ENCODE peak calls at places on chromosomes 4 and X, in five cellular contexts. D is stimulated activated CD4-positive, alpha-beta T cell treated with anti-CD3 and anti-CD28 coated beads, TNF-alpha, amount 100 ng/mL, for 4 hours; O is PC-3; Y is iPS-NIHi11; P is posterior cingulate gyrus. C is an unnamed sample.

GRCh38 chrX:111467896-111468295 is 43.5 kb upstream of the SERTM2 start:
- DNase-seq in D (no peak), Y (no peak), P (peak; percentile 50), O (no peak), C (peak; percentile 14)

GRCh38 chrX:28590394-28590793 is 3.1 kb downstream of the IL1RAPL1 start:
- DNase-seq in Y (no peak), D (no peak), P (no peak), O (no peak), C (peak; percentile 56)

GRCh38 chr4:54099959-54100606 is at the start of gene GSX2:
- DNase-seq in P (no peak), O (no peak), D (no peak), Y (peak; percentile 46), C (no peak)

GRCh38 chr4:138200236-138200590 is 41.9 kb downstream of the SLC7A11 start:
- DNase-seq in Y (no peak), P (no peak), D (no peak), O (no peak), C (no peak)

GRCh38 chrX:7330971-7331746 is 183.2 kb upstream of the PUDP start:
- DNase-seq in Y (no peak), D (no peak), P (no peak), O (no peak), C (no peak)

GRCh38 chr4:139603576-139604387 is 47.8 kb upstream of the SETD7 start:
- DNase-seq in O (peak; percentile 73), P (peak; percentile 26), Y (peak; percentile 55), D (no peak), C (peak; percentile 67)

GRCh38 chrX:123422875-123423274 is 238.8 kb downstream of the GRIA3 start:
- DNase-seq in O (peak; percentile 53), P (peak; percentile 27), D (no peak), Y (peak; percentile 4), C (no peak)

GRCh38 chrX:125710403-125711062 is 390.9 kb downstream of the TEX13C start:
- DNase-seq in Y (no peak), O (no peak), D (no peak), P (no peak), C (no peak)

GRCh38 chr4:145352438-145353145 is 129.1 kb upstream of the SMAD1 start:
- DNase-seq in P (no peak), D (no peak), Y (no peak), O (no peak), C (no peak)

GRCh38 chr4:174794706-174795105 is 34.3 kb downstream of the GLRA3 start:
- DNase-seq in P (no peak), O (peak; percentile 90), Y (no peak), D (no peak), C (peak; percentile 57)

GRCh38 chr4:76547167-76547760 is 112.2 kb downstream of the SHROOM3 start:
- DNase-seq in P (no peak), D (no peak), Y (no peak), O (no peak), C (no peak)

GRCh38 chrX:150361070-150361776 is 1.9 kb upstream of the MAMLD1 start:
- DNase-seq in D (no peak), O (peak; percentile 18), Y (peak; percentile 10), P (no peak), C (no peak)

GRCh38 chr4:21901831-21902230 is 46.7 kb downstream of the KCNIP4 start:
- DNase-seq in P (no peak), O (peak; percentile 92), D (no peak), Y (no peak), C (no peak)

GRCh38 chrX:42175843-42176242 is 252.5 kb upstream of the CASK start:
- DNase-seq in Y (no peak), D (no peak), P (no peak), O (no peak), C (no peak)

GRCh38 chr4:7759635-7760034 is 180.0 kb downstream of the AFAP1 start:
- DNase-seq in O (no peak), P (no peak), D (no peak), Y (no peak), C (no peak)

GRCh38 chr4:15343000-15343399 is 84.8 kb upstream of the C1QTNF7 start:
- DNase-seq in D (no peak), P (no peak), Y (no peak), O (no peak), C (no peak)

GRCh38 chr4:118772149-118773081 is 63.5 kb downstream of the SEC24D start:
- DNase-seq in Y (peak; percentile 58), P (no peak), D (no peak), O (peak; percentile 58), C (peak; percentile 3)

GRCh38 chr4:142452132-142452855 is 393.8 kb downstream of the INPP4B start:
- DNase-seq in O (peak; percentile 44), D (no peak), Y (no peak), P (no peak), C (no peak)

GRCh38 chr4:105546086-105546485 is 6.3 kb upstream of the ARHGEF38 start:
- DNase-seq in D (no peak), Y (no peak), P (no peak), O (no peak), C (no peak)

GRCh38 chrX:15947648-15948317 is 93.2 kb upstream of the AP1S2 start:
- DNase-seq in Y (peak; percentile 48), D (no peak), O (peak; percentile 64), P (no peak), C (no peak)

GRCh38 chr4:110514889-110515479 is 39.0 kb downstream of the ENPEP start:
- DNase-seq in O (peak; percentile 61), Y (peak; percentile 13), D (no peak), P (no peak), C (peak; percentile 64)

GRCh38 chrX:107825698-107826285 is at the start of gene MID2:
- DNase-seq in O (peak; percentile 81), Y (peak; percentile 47), D (peak; percentile 15), P (peak; percentile 13), C (peak; percentile 73)

GRCh38 chr4:64479338-64479737 is 70.1 kb upstream of the TECRL start:
- DNase-seq in D (no peak), Y (no peak), O (no peak), P (no peak), C (no peak)